ENCODE peak calls at places on chromosomes 11 and 22, in nine cellular contexts. V is lower lobe of right lung; D is pancreas; Y is GM06990; P is CD8-positive, alpha-beta T cell; R is Peyer's patch; G is lung; W is choroid plexus epithelial cell; M is fibroblast of lung. A is an unnamed sample.

GRCh38 chr11:72243567-72244316 is at the start of gene PHOX2A:
- DNase-seq in V (no peak), D (no peak), Y (no peak), P (no peak), R (no peak), G (no peak), W (no peak), M (no peak), A (no peak)

GRCh38 chr11:65041206-65042035 is at the start of gene SAC3D1:
- DNase-seq in V (peak), D (peak), Y (no peak), P (no peak), R (peak), G (no peak), W (no peak), M (no peak), A (no peak)

GRCh38 chr22:36910461-36910860 is 3.0 kb upstream of the CSF2RB start:
- DNase-seq in V (no peak), D (no peak), Y (no peak), P (no peak), R (no peak), G (no peak), W (no peak), M (no peak), A (peak)

GRCh38 chr22:22944268-22944985 is 56.8 kb downstream of the IGLL5 start:
- DNase-seq in V (no peak), D (no peak), Y (no peak), P (no peak), R (peak), G (no peak), W (no peak), M (no peak), A (no peak)

GRCh38 chr22:24059793-24060192 is 48.7 kb downstream of the CABIN1 start:
- DNase-seq in V (no peak), D (no peak), Y (no peak), P (no peak), R (no peak), G (no peak), W (no peak), M (no peak), A (no peak)

GRCh38 chr11:57514538-57515331 is 767 bp downstream of the SLC43A1 start:
- DNase-seq in V (peak), D (peak), Y (peak), P (peak), R (peak), G (peak), W (no peak), M (peak), A (peak)

GRCh38 chr11:62108971-62109391 is 14.8 kb upstream of the INCENP start:
- DNase-seq in V (no peak), D (no peak), Y (no peak), P (no peak), R (no peak), G (no peak), W (no peak), M (no peak), A (peak)

GRCh38 chr22:39245130-39246039 is 603 bp upstream of the PDGFB start:
- DNase-seq in V (no peak), D (peak), Y (no peak), P (no peak), R (no peak), G (no peak), W (no peak), M (no peak), A (no peak)

GRCh38 chr11:123357353-123357989 is 72.6 kb upstream of the GRAMD1B start:
- DNase-seq in V (no peak), D (no peak), Y (no peak), P (no peak), R (no peak), G (no peak), W (no peak), M (no peak), A (no peak)
- H3K4me3 ChIP-seq in V (peak), D (no peak), Y (peak), P (peak), R (peak), G (no peak), W (no peak), M (no peak), A (no peak)

GRCh38 chr11:66363805-66364535 is 7.6 kb downstream of the SLC29A2 start:
- DNase-seq in V (peak), D (peak), Y (no peak), P (peak), R (peak), G (peak), W (peak), M (no peak), A (no peak)
- TF ChIP-seq CTCF in V (peak), D (peak), Y (peak), P (peak), R (peak), G (no peak), W (peak), M (peak), A (peak)

GRCh38 chr11:118340437-118340836 is 2.1 kb downstream of the CD3D start:
- DNase-seq in V (no peak), D (no peak), Y (no peak), P (no peak), R (no peak), G (no peak), W (no peak), M (no peak), A (no peak)

GRCh38 chr11:118343981-118344521 is at the start of gene CD3G:
- DNase-seq in V (no peak), D (no peak), Y (no peak), P (peak), R (no peak), G (no peak), W (no peak), M (no peak), A (no peak)

GRCh38 chr11:118342503-118343161 is at the start of gene CD3D:
- DNase-seq in V (no peak), D (no peak), Y (no peak), P (peak), R (no peak), G (no peak), W (no peak), M (no peak), A (no peak)

GRCh38 chr11:118343248-118343647 is 743 bp upstream of the CD3D start:
- DNase-seq in V (no peak), D (no peak), Y (no peak), P (no peak), R (no peak), G (no peak), W (no peak), M (no peak), A (no peak)

GRCh38 chr11:118341749-118342489 is 586 bp downstream of the CD3D start:
- DNase-seq in V (no peak), D (no peak), Y (no peak), P (no peak), R (no peak), G (no peak), W (no peak), M (no peak), A (no peak)
- H3K4me3 ChIP-seq in V (peak), D (no peak), Y (no peak), P (peak), R (peak), G (no peak), W (no peak), M (no peak), A (no peak)

GRCh38 chr11:68615657-68616056 is 68.7 kb upstream of the GAL start:
- DNase-seq in V (no peak), D (no peak), Y (no peak), P (no peak), R (no peak), G (no peak), W (no peak), M (no peak), A (no peak)

GRCh38 chr11:68609761-68610160 is 74.6 kb upstream of the GAL start:
- DNase-seq in V (no peak), D (no peak), Y (no peak), P (no peak), R (no peak), G (no peak), W (no peak), M (no peak), A (no peak)

GRCh38 chr11:68610452-68611116 is 73.8 kb upstream of the GAL start:
- DNase-seq in V (no peak), D (no peak), Y (no peak), P (no peak), R (no peak), G (no peak), W (peak), M (peak), A (no peak)
- TF ChIP-seq CTCF in V (no peak), D (no peak), Y (no peak), P (no peak), R (no peak), G (no peak), W (peak), M (peak), A (peak)

GRCh38 chr11:115590254-115590653 is 86.0 kb upstream of the CADM1 start:
- DNase-seq in V (no peak), D (no peak), Y (no peak), P (no peak), R (no peak), G (no peak), W (no peak), M (no peak), A (no peak)
- H3K4me3 ChIP-seq in V (no peak), D (no peak), Y (no peak), P (no peak), R (no peak), G (no peak), W (no peak), M (no peak), A (no peak)